ENCODE peak calls at places on chromosomes 4 and X, in ten cellular contexts. N is HL-60; S is GM23338; X is heart right ventricle; Q is A673; O is thoracic aorta; C is CD8-positive, alpha-beta T cell; W is endodermal cell; R is CD8-positive, alpha-beta memory T cell; I is A549. L is an unnamed sample.

GRCh38 chrX:140918398-140919043 is 83.9 kb upstream of the SPANXB1 start:
- DNase-seq in N (peak; percentile 26), S (peak; percentile 86), X (no peak), Q (peak; percentile 80), O (no peak), C (no peak), W (peak; percentile 83), R (peak; percentile 28), I (peak; percentile 86), L (peak; percentile 6)

GRCh38 chr4:17502764-17503163 is 9.1 kb downstream of the QDPR start:
- DNase-seq in N (no peak), S (no peak), X (no peak), Q (no peak), O (no peak), C (no peak), W (no peak), R (no peak), I (no peak), L (no peak)

GRCh38 chr4:187586892-187587291 is 408.7 kb upstream of the ZFP42 start:
- DNase-seq in N (no peak), S (no peak), X (no peak), Q (no peak), O (no peak), C (no peak), W (no peak), R (no peak), I (no peak), L (no peak)

GRCh38 chr4:23877758-23878229 is 12.1 kb downstream of the PPARGC1A start:
- DNase-seq in N (no peak), S (no peak), X (no peak), Q (no peak), O (no peak), C (no peak), W (no peak), R (no peak), I (peak; percentile 3), L (no peak)

GRCh38 chr4:105414316-105414715 is 59.5 kb downstream of the PPA2 start:
- DNase-seq in N (no peak), S (peak; percentile 11), X (no peak), Q (no peak), O (no peak), C (no peak), W (peak; percentile 45), R (no peak), I (no peak), L (no peak)

GRCh38 chr4:183407128-183407585 is 37.3 kb upstream of the CDKN2AIP start:
- DNase-seq in N (peak; percentile 26), S (peak; percentile 88), X (peak; percentile 90), Q (peak; percentile 93), O (peak; percentile 33), C (peak; percentile 87), W (peak; percentile 98), R (peak; percentile 94), I (peak; percentile 67), L (peak; percentile 89)

GRCh38 chr4:3871181-3871852 is 105.1 kb downstream of the ADRA2C start:
- DNase-seq in N (no peak), S (peak; percentile 94), X (no peak), Q (peak; percentile 77), O (no peak), C (no peak), W (peak; percentile 96), R (peak; percentile 15), I (no peak), L (peak; percentile 13)

GRCh38 chr4:109412805-109413204 is 20.8 kb upstream of the SEC24B start:
- DNase-seq in N (no peak), S (no peak), X (no peak), Q (no peak), O (no peak), C (no peak), W (no peak), R (no peak), I (no peak), L (no peak)

GRCh38 chrX:112643721-112644120 is 36.0 kb downstream of the LHFPL1 start:
- DNase-seq in N (no peak), S (no peak), X (no peak), Q (no peak), O (no peak), C (no peak), W (no peak), R (no peak), I (no peak), L (no peak)

GRCh38 chrX:14673764-14674163 is 144.4 kb downstream of the GLRA2 start:
- DNase-seq in N (no peak), S (no peak), X (no peak), Q (peak; percentile 75), O (no peak), C (no peak), W (no peak), R (no peak), I (peak; percentile 69), L (no peak)

GRCh38 chrX:81890476-81890875 is 688.6 kb downstream of the SH3BGRL start:
- DNase-seq in N (no peak), S (no peak), X (no peak), Q (no peak), O (no peak), C (no peak), W (no peak), R (no peak), I (no peak), L (no peak)

DNA sequence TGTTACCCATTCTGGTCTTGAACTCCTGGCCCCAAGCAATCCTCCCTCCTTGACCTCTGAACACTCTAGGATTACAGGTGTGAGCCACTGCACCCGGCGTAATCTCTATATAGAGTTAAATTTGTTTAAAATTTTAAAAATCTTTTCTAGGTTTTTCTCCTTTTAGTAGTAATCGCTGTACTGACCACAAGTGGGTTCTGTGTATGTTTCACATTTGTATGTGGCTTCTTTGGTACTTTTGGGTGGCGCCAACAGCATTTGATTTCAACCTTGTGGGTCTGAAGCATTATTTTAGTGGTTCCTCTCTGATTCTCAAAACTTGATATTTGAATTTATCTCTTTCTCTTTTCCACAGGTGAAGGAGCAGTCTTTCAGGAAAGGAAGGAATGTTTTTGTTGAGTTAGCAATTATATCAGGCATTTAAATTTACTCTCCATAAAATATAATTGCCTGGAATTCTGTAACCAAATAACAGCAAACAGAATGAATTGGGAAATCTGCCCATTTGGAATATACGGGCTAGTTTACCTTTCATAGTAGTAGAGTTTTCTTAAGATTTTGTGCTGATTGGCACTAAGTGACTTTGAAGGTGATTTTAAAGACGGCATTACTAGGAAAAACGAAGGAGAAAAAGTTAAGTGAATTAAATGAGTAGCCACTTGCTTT is 29.5 kb downstream of the ARHGAP10 start:
- DNase-seq in N (no peak), S (no peak), X (no peak), Q (no peak), O (no peak), C (no peak), W (no peak), R (no peak), I (no peak), L (no peak)
- H3K27ac ChIP-seq in N (no peak overlapping the region), S (no peak overlapping the region), X (peak overlapping the region; percentile 49), Q (no peak overlapping the region), O (peak overlapping the region; percentile 75), C (no peak overlapping the region), W (no peak overlapping the region), R (no peak overlapping the region), I (no peak overlapping the region), L (no peak overlapping the region)

GRCh38 chrX:52261125-52261462 is 76.4 kb downstream of the MAGED4 start:
- DNase-seq in N (no peak), S (no peak), X (no peak), Q (no peak), O (no peak), C (no peak), W (no peak), R (no peak), I (no peak), L (no peak)
- H3K27ac ChIP-seq in N (no peak overlapping the region), S (no peak overlapping the region), X (peak overlapping the region; percentile 87), Q (peak overlapping the region; percentile 90), O (no peak overlapping the region), C (no peak overlapping the region), W (no peak overlapping the region), R (no peak overlapping the region), I (no peak overlapping the region), L (peak overlapping the region; percentile 12)

GRCh38 chr4:1614502-1614853 is 69.6 kb downstream of the FAM53A start:
- DNase-seq in N (no peak), S (no peak), X (no peak), Q (no peak), O (no peak), C (no peak), W (no peak), R (no peak), I (no peak), L (no peak)

GRCh38 chr4:1616574-1616964 is 67.5 kb downstream of the FAM53A start:
- DNase-seq in N (no peak), S (no peak), X (no peak), Q (no peak), O (no peak), C (no peak), W (no peak), R (no peak), I (no peak), L (no peak)

GRCh38 chr4:1614049-1614448 is 70.1 kb downstream of the FAM53A start:
- DNase-seq in N (no peak), S (no peak), X (no peak), Q (no peak), O (no peak), C (no peak), W (no peak), R (no peak), I (no peak), L (no peak)

GRCh38 chr4:1614854-1615595 is 69.1 kb downstream of the FAM53A start:
- DNase-seq in N (no peak), S (no peak), X (no peak), Q (no peak), O (no peak), C (no peak), W (no peak), R (peak; percentile 20), I (no peak), L (no peak)

DNA sequence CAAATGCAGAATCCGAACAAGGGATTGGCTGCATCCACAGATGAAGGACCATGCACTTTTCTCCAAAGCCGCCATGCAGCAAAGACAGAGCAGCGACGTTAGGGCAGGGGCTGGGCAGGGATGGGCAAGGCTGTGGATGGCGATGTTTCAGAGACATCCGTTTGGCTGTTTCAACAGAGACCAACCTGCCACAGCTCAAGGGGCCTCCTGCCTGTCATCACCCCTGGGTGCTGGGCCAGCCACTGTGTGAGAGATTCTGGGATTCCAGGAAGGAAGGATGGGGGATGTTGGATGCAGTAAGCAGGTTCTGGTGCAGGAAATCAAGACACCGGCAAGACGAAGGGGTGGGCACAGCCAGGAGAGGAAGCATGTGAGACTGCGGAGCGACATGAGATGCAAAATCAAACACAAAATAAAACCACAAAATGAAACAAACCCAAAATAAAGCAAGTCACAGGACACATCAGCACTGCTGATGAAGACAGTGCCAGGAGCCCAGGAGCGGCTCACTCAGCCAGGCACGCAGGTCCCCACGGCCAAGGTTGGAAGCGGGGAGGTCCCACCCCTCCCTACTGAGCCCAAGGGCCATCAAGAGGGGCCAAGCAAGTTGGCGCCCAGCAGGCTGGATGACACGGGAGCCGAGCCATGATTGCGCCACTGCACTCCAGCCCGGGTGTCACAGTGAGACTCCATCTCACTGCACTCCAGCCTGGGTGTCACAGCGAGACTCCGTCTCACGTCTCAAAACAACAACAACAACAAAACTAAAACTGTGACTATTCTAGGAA is 68.1 kb downstream of the FAM53A start:
- DNase-seq in N (no peak), S (no peak), X (no peak), Q (no peak), O (no peak), C (no peak), W (no peak), R (peak; percentile 39), I (no peak), L (no peak)
- H3K27ac ChIP-seq in N (no peak overlapping the region), S (no peak overlapping the region), X (no peak overlapping the region), Q (no peak overlapping the region), O (no peak overlapping the region), C (no peak overlapping the region), W (no peak overlapping the region), R (no peak overlapping the region), I (no peak overlapping the region), L (no peak overlapping the region)

GRCh38 chrX:130081421-130082045 is 28.8 kb downstream of the ELF4 start:
- DNase-seq in N (no peak), S (no peak), X (peak; percentile 14), Q (no peak), O (no peak), C (no peak), W (no peak), R (no peak), I (no peak), L (no peak)
- H3K27ac ChIP-seq in N (peak overlapping the region; percentile 91), S (no peak overlapping the region), X (peak overlapping the region; percentile 40), Q (no peak overlapping the region), O (no peak overlapping the region), C (peak overlapping the region; percentile 40), W (no peak overlapping the region), R (peak overlapping the region; percentile 54), I (no peak overlapping the region), L (peak overlapping the region; percentile 90)

L was measured in DND-41.